ENCODE peak calls at places on chromosome 7, in seven cellular contexts. E is Panc1, A is left ventricle myocardium inferior, O is hepatocyte, G is heart left ventricle, W is lower lobe of right lung, J is OCI-LY7. Q is an unnamed sample. For H3K9me3, the result is how much of the 10 kb centered on the place peaks cover.

GRCh38 chr7:121313793-121314676 is 14.8 kb upstream of the WNT16 start:
- DNase-seq in E (no peak), A (no peak), O (peak), G (no peak), W (no peak), J (peak), Q (no peak)

GRCh38 chr7:371119-371778 is 81.3 kb downstream of the FOXL3 start:
- DNase-seq in E (no peak), A (peak), O (peak), G (peak), W (no peak), J (peak), Q (peak)

GRCh38 chr7:78149787-78150186 is 351.2 kb downstream of the PHTF2 start:
- DNase-seq in E (no peak), A (no peak), O (no peak), G (no peak), W (no peak), J (no peak), Q (no peak)

GRCh38 chr7:142263598-142264380 is 5.9 kb upstream of the PRSS58 start:
- DNase-seq in E (no peak), A (no peak), O (no peak), G (no peak), W (no peak), J (no peak), Q (no peak)

GRCh38 chr7:156046031-156046560 is 233.8 kb upstream of the SHH start:
- DNase-seq in E (no peak), A (no peak), O (no peak), G (no peak), W (no peak), J (no peak), Q (no peak)

GRCh38 chr7:98102170-98102569 is 4.5 kb upstream of the LMTK2 start:
- DNase-seq in E (no peak), A (no peak), O (no peak), G (no peak), W (no peak), J (no peak), Q (no peak)

GRCh38 chr7:135512135-135512887 is 2.4 kb upstream of the CNOT4 start:
- DNase-seq in E (peak), A (no peak), O (peak), G (no peak), W (no peak), J (peak), Q (peak)

GRCh38 chr7:77651544-77652162 is 44.6 kb upstream of the RSBN1L start:
- DNase-seq in E (peak), A (no peak), O (peak), G (no peak), W (no peak), J (peak), Q (peak)

GRCh38 chr7:26052721-26053120 is 99.3 kb upstream of the NFE2L3 start:
- DNase-seq in E (no peak), A (no peak), O (no peak), G (no peak), W (no peak), J (no peak), Q (no peak)

GRCh38 chr7:42070068-42070467 is 166.9 kb downstream of the GLI3 start:
- DNase-seq in E (no peak), A (no peak), O (no peak), G (no peak), W (no peak), J (no peak), Q (no peak)

GRCh38 chr7:38844952-38845563 is 63.9 kb downstream of the VPS41 start:
- DNase-seq in E (no peak), A (no peak), O (no peak), G (no peak), W (no peak), J (no peak), Q (no peak)

GRCh38 chr7:108380527-108380926 is 75.7 kb downstream of the NRCAM start:
- DNase-seq in E (no peak), A (no peak), O (no peak), G (no peak), W (no peak), J (no peak), Q (no peak)

GRCh38 chr7:38224392-38224791 is 46.3 kb downstream of the STARD3NL start:
- DNase-seq in E (no peak), A (no peak), O (no peak), G (no peak), W (no peak), J (no peak), Q (no peak)

GRCh38 chr7:94810496-94810895 is 96.9 kb upstream of the PPP1R9A start:
- DNase-seq in E (no peak), A (no peak), O (no peak), G (no peak), W (no peak), J (no peak), Q (no peak)

GRCh38 chr7:119090851-119091250 is 866.3 kb downstream of the ANKRD7 start:
- DNase-seq in E (no peak), A (no peak), O (peak), G (no peak), W (no peak), J (no peak), Q (no peak)

GRCh38 chr7:16753932-16754571 is 497 bp downstream of the TSPAN13 start:
- DNase-seq in E (no peak), A (peak), O (peak), G (peak), W (peak), J (peak), Q (peak)

GRCh38 chr7:24378871-24379608 is 95.0 kb downstream of the NPY start:
- DNase-seq in E (no peak), A (no peak), O (no peak), G (no peak), W (peak), J (no peak), Q (no peak)

GRCh38 chr7:77338260-77338659 is 77.9 kb downstream of the GSAP start:
- DNase-seq in E (no peak), A (no peak), O (no peak), G (no peak), W (no peak), J (no peak), Q (no peak)

GRCh38 chr7:131652934-131653333 is 96.5 kb upstream of the PODXL start:
- DNase-seq in E (no peak), A (no peak), O (peak), G (no peak), W (no peak), J (no peak), Q (no peak)

GRCh38 chr7:101869026-101869900 is 51.8 kb downstream of the CUX1 start:
- DNase-seq in E (no peak), A (no peak), O (peak), G (no peak), W (no peak), J (peak), Q (no peak)

GRCh38 chr7:133977409-133978274 is 149.5 kb upstream of the LRGUK start:
- DNase-seq in E (no peak), A (no peak), O (no peak), G (no peak), W (no peak), J (peak), Q (no peak)

GRCh38 chr7:81159402-81159801 is 240.6 kb upstream of the SEMA3C start:
- DNase-seq in E (no peak), A (no peak), O (no peak), G (no peak), W (no peak), J (no peak), Q (peak)

GRCh38 chr7:18040196-18040595 is 12.6 kb upstream of the PRPS1L1 start:
- DNase-seq in E (no peak), A (no peak), O (no peak), G (no peak), W (no peak), J (no peak), Q (no peak)

GRCh38 chr7:2781636-2782035 is 62.5 kb downstream of the GNA12 start:
- DNase-seq in E (no peak), A (no peak), O (no peak), G (no peak), W (no peak), J (no peak), Q (no peak)

GRCh38 chr7:145005601-145006000 is 169.7 kb upstream of the TPK1 start:
- DNase-seq in E (no peak), A (no peak), O (no peak), G (no peak), W (no peak), J (no peak), Q (no peak)
- H3K9me3 ChIP-seq in E (under half), A (under half), O (under half), G (under half), W (under half), J (under half), Q (under half)

DNA sequence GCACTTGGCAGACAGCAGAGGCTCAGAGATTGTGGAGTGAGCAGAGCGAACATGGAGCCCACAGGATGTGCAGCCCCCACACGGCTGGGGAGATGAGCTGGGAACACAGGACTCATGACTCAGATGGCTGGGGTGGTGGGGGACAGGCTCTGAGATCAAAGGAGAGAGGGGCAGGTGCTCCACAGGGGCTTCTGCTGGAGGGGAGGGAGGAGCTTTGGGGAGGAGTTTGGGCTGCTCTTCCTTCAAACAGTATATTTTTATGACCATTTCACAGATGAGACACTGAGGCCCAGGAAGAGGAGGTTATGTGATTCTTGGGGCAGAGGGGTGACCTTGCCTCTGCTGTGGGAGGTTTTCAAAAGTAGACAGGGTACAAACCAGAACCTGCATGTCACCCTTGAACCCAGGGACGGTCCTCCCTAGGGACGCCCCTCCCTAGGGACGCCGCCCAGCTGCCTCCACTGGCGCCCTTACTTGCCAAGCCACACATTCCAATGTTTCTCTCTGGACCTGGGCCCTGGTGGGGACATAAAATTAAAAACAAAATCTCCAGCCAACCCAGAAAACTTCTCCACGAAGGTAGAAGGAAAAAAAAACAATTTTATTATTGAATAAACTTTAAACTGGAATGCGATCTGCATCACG is 980 bp upstream of the CRYGN start:
- DNase-seq in E (no peak), A (no peak), O (no peak), G (no peak), W (no peak), J (no peak), Q (no peak)
- H3K4me3 ChIP-seq in E (no peak), A (no peak), O (no peak), G (no peak), W (no peak), J (no peak), Q (no peak)

GRCh38 chr7:158063850-158064610 is 523.6 kb downstream of the PTPRN2 start:
- DNase-seq in E (no peak), A (no peak), O (no peak), G (no peak), W (no peak), J (no peak), Q (no peak)
- H3K9me3 ChIP-seq in E (under half), A (under half), O (under half), G (under half), W (under half), J (under half), Q (under half)

GRCh38 chr7:34133983-34134782 is 228.8 kb downstream of the BMPER start:
- DNase-seq in E (peak), A (peak), O (peak), G (peak), W (no peak), J (peak), Q (peak)

GRCh38 chr7:34135924-34136323 is 230.6 kb downstream of the BMPER start:
- DNase-seq in E (no peak), A (no peak), O (no peak), G (no peak), W (no peak), J (no peak), Q (no peak)

GRCh38 chr7:34138483-34138882 is 233.1 kb downstream of the BMPER start:
- DNase-seq in E (no peak), A (no peak), O (no peak), G (no peak), W (no peak), J (no peak), Q (no peak)

GRCh38 chr7:34137176-34137575 is 231.8 kb downstream of the BMPER start:
- DNase-seq in E (no peak), A (no peak), O (no peak), G (no peak), W (no peak), J (no peak), Q (no peak)

DNA sequence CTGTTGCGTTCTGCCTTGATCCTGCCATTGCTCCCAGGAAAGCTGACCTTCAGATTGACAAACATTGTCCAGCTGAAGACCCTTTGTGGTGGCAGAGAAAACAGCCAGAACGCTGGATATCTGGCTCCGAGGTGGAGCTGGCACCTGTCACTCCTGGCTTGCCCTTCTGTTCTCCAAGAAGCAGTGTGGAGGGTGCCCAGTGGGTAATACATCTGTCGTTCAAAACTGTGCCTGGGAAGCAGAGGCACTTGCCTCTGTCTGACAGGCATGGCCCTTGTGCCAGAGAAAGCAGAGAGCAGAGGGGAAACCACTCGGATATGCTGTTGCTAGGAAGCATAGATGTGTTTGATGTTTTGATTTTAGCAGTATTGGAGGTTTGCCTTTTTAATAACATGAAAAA is 231.4 kb downstream of the BMPER start:
- DNase-seq in E (no peak), A (no peak), O (no peak), G (no peak), W (no peak), J (no peak), Q (no peak)
- H3K4me3 ChIP-seq in E (no peak), A (no peak), O (no peak), G (no peak), W (no peak), J (no peak), Q (no peak)

DNA sequence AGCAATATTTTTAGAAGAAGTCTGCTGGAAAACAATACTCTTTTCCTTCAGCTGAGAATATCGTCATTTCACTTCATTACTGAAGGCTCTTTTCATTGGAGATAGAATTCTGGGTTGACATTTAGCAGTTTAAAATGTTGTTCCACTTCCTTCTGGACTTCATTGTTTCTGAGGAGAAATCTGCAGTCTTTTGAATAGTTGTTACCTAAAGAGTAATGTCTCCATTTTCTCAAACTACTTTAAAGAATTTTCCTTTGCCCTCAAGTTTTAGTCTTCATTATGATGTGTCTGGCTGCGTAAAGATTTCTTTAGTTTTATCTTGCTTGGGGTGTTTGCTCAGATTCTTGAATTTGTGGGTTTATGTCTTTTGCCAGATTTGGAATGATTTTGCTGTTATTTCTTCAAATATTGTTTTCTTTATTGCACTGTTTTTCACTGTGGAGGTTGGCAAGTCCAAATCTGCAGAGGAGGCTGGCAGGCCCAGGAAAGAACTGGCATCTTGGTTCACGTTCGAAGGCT is 136.3 kb downstream of the DNAJB6 start:
- DNase-seq in E (no peak), A (no peak), O (no peak), G (no peak), W (no peak), J (no peak), Q (no peak)
- H3K9me3 ChIP-seq in E (under half), A (under half), O (under half), G (under half), W (under half), J (under half), Q (under half)

GRCh38 chr7:51142741-51143390 is 173.7 kb downstream of the COBL start:
- DNase-seq in E (no peak), A (no peak), O (no peak), G (no peak), W (no peak), J (no peak), Q (no peak)

GRCh38 chr7:51141451-51141971 is 175.1 kb downstream of the COBL start:
- DNase-seq in E (peak), A (no peak), O (peak), G (no peak), W (no peak), J (peak), Q (no peak)

GRCh38 chr7:51138121-51139085 is 178.2 kb downstream of the COBL start:
- DNase-seq in E (no peak), A (no peak), O (no peak), G (no peak), W (no peak), J (no peak), Q (no peak)

GRCh38 chr7:51140203-51140938 is 176.2 kb downstream of the COBL start:
- DNase-seq in E (no peak), A (peak), O (no peak), G (no peak), W (no peak), J (no peak), Q (no peak)

GRCh38 chr7:51139796-51140195 is 176.8 kb downstream of the COBL start:
- DNase-seq in E (no peak), A (no peak), O (no peak), G (no peak), W (no peak), J (no peak), Q (no peak)
- H3K4me3 ChIP-seq in E (no peak), A (no peak), O (no peak), G (no peak), W (no peak), J (no peak), Q (no peak)

DNA sequence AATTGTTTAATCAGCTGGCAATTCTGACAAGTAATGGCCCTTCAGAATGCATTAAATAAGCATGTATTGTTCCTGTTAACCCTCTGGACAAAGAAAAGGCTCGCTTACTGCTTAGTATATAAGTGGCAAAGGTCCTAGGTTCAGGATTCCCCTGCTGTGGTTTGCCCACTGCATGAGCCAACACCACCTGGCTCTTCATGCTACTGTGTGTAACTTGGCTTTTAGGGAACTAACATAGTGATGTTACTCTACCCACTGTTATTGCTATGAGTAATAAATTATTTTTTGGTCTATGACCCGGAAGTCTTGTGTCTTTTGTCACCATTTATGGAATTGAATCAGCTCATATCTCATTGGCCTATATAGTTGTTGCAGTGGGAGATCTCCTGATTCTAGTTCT is 791.7 kb upstream of the PHF14 start:
- DNase-seq in E (no peak), A (no peak), O (no peak), G (no peak), W (no peak), J (no peak), Q (no peak)
- H3K9me3 ChIP-seq in E (under half), A (under half), O (under half), G (under half), W (under half), J (under half), Q (under half)

GRCh38 chr7:4631021-4631663 is 51.0 kb upstream of the FOXK1 start:
- DNase-seq in E (no peak), A (no peak), O (no peak), G (no peak), W (peak), J (no peak), Q (no peak)

GRCh38 chr7:4629287-4629905 is 52.7 kb upstream of the FOXK1 start:
- DNase-seq in E (no peak), A (no peak), O (no peak), G (no peak), W (no peak), J (no peak), Q (no peak)

GRCh38 chr7:4633012-4633411 is 49.1 kb upstream of the FOXK1 start:
- DNase-seq in E (peak), A (no peak), O (no peak), G (no peak), W (no peak), J (no peak), Q (no peak)

GRCh38 chr7:4634166-4634565 is 47.9 kb upstream of the FOXK1 start:
- DNase-seq in E (no peak), A (no peak), O (no peak), G (no peak), W (no peak), J (no peak), Q (no peak)

DNA sequence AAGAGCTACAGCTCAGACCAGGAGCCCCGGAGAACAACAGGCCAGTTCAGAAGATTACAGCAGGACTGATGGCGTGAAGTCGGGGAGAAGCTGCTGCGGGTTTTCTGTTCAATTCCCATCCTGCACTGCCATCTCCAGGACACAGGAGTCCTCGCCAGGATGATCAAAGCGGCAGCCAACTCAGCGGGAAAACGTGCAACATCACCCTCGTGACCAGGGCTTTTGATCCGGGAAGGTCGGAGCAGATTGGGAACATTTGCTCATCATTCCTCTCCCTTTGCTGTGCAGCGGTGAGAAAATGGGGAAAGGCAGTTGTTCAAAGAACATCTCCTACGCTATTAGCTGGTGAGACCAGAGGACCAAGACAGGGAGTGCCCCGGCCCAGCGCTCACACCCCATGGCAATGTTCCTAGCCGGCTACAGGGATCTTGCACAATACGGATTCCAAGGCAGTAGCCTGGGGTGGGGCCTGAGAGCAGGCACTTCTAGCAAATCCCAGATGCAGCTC is 50.4 kb upstream of the FOXK1 start:
- DNase-seq in E (peak), A (peak), O (peak), G (peak), W (peak), J (no peak), Q (peak)
- H3K4me3 ChIP-seq in E (peak), A (peak), O (no peak), G (peak), W (peak), J (no peak), Q (peak)

GRCh38 chr7:158241919-158242318 is 345.7 kb downstream of the PTPRN2 start:
- DNase-seq in E (no peak), A (no peak), O (no peak), G (no peak), W (no peak), J (no peak), Q (no peak)

GRCh38 chr7:158239290-158239981 is 348.2 kb downstream of the PTPRN2 start:
- DNase-seq in E (no peak), A (no peak), O (no peak), G (peak), W (no peak), J (no peak), Q (peak)

GRCh38 chr7:158237672-158238335 is 349.8 kb downstream of the PTPRN2 start:
- DNase-seq in E (no peak), A (no peak), O (no peak), G (peak), W (no peak), J (no peak), Q (no peak)

GRCh38 chr7:158238616-158239289 is 348.9 kb downstream of the PTPRN2 start:
- DNase-seq in E (no peak), A (no peak), O (no peak), G (no peak), W (no peak), J (no peak), Q (no peak)

GRCh38 chr7:158240801-158241200 is 346.8 kb downstream of the PTPRN2 start:
- DNase-seq in E (no peak), A (no peak), O (no peak), G (no peak), W (no peak), J (no peak), Q (no peak)
- H3K9me3 ChIP-seq in E (under half), A (under half), O (under half), G (under half), W (under half), J (under half), Q (under half)

Q was measured in BE2C.